ENCODE peak calls at places on chromosomes 7 and 10, in six cellular contexts. G, W, O, V, P and N are unnamed samples. For H3K4me1, the result is how much of the 10 kb centered on the place peaks cover.

GRCh38 chr7:105691692-105692564 is 110.6 kb upstream of the EFCAB10 start:
- DNase-seq in P (no peak), W (peak), V (peak), G (peak), O (peak), N (peak)

GRCh38 chr7:94332571-94332970 is 62.1 kb upstream of the COL1A2 start:
- DNase-seq in O (no peak), G (no peak), P (no peak), V (no peak), W (no peak), N (no peak)

GRCh38 chr7:53245721-53246120 is 210.3 kb downstream of the POM121L12 start:
- DNase-seq in G (no peak), P (no peak), O (no peak), V (no peak), W (no peak), N (no peak)

GRCh38 chr7:118328505-118329211 is 104.2 kb downstream of the ANKRD7 start:
- DNase-seq in G (no peak), W (no peak), O (no peak), V (no peak), P (no peak), N (no peak)

GRCh38 chr10:29590598-29591415 is 44.0 kb downstream of the SVIL start:
- DNase-seq in V (no peak), P (peak), G (no peak), W (no peak), O (no peak), N (no peak)

GRCh38 chr7:42527004-42527403 is 290.0 kb upstream of the GLI3 start:
- DNase-seq in O (no peak), W (no peak), V (no peak), P (no peak), G (no peak), N (no peak)

GRCh38 chr10:34821587-34822585 is 6.8 kb upstream of the PARD3 start:
- DNase-seq in G (no peak), P (no peak), W (no peak), O (no peak), V (no peak), N (no peak)

GRCh38 chr7:134612197-134612596 is 34.5 kb upstream of the BPGM start:
- DNase-seq in V (no peak), G (no peak), P (no peak), W (no peak), O (no peak), N (no peak)

GRCh38 chr7:47627580-47628283 is 45.8 kb upstream of the TNS3 start:
- DNase-seq in V (no peak), W (no peak), O (no peak), P (no peak), G (no peak), N (no peak)

GRCh38 chr7:1985071-1985470 is 247.7 kb downstream of the MAD1L1 start:
- DNase-seq in O (no peak), V (peak), P (no peak), W (no peak), G (no peak), N (no peak)

GRCh38 chr10:23095966-23096813 is 811 bp downstream of the MSRB2 start:
- DNase-seq in O (peak), G (peak), W (peak), V (peak), P (no peak), N (peak)

GRCh38 chr10:23094786-23095403 is 484 bp upstream of the MSRB2 start:
- DNase-seq in O (no peak), P (no peak), G (no peak), W (no peak), V (no peak), N (no peak)

GRCh38 chr10:23096814-23097549 is 1.6 kb downstream of the MSRB2 start:
- DNase-seq in V (no peak), P (no peak), W (no peak), O (peak), G (peak), N (no peak)

GRCh38 chr10:23099079-23099478 is 3.7 kb downstream of the MSRB2 start:
- DNase-seq in O (no peak), G (no peak), V (no peak), P (no peak), W (no peak), N (no peak)

GRCh38 chr10:23095404-23095965 is at the start of gene MSRB2:
- DNase-seq in G (peak), P (peak), W (peak), O (peak), V (peak), N (peak)
- TF ChIP-seq POLR2A in G (peak), P (peak), W (peak), O (peak), V (no peak), N (peak)

DNA sequence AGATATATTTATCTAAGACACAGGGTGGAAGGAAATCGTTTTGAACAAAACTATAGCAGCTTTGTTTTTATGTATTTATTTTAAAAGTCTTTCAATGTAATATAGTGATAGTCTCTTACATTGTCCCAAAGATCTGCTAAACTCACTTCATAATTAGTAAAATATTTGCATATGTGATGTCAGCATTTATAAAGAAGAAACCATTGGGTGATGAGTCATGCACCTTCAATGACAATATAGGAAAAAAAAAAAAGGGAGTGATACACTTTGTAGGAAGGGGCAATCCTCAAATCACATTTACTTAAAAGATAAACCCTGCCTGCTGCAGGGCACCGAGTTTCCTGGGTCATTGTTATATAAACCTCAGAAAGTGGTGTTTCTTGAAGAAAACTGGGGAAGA is 112.4 kb upstream of the SEMA3C start:
- DNase-seq in G (no peak), P (no peak), O (no peak), V (no peak), W (no peak), N (no peak)
- TF ChIP-seq CTCF in G (no peak), P (no peak), O (no peak), V (no peak), W (no peak), N (no peak)

DNA sequence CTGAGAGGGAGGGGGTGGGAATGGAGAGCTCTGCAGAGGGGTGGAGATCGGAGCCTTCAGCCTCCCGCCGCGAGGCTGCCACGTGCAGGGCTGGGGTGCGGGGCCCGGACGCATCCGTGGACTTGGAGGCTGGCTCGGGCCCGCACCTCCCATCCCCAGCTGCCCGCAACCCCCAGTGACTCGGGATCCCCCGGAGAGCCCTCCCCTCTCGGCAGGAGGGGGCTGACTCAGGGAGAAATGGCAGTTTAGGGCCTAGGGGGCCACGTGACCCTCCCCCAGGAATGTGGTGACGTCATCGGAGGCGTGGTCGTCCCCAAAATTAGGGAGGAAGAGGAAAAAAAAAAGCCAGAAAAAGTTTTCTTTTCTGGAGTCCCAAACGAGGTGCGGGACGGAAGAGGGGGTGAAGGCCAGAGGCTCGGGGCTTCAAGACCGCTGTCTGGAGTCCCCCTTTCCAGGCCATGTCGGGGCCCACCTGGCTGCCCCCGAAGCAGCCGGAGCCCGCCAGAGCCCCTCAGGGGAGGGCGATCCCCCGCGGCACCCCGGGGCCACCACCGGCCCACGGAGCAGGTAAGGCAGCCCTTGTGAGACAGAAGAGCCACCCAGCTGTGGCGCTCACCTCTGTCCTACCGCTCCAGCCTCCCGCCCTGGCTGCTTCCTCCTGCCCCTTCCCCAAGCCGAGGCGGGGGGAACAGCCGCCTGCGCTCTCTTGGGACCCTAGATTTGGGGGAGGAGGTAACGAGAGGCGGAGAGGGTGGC is at the start of gene TRIP6:
- DNase-seq in O (peak), V (peak), G (peak), P (peak), W (peak), N (peak)
- H3K4me1 ChIP-seq in O (under half), V (under half), G (under half), P (under half), W (under half), N (under half)

DNA sequence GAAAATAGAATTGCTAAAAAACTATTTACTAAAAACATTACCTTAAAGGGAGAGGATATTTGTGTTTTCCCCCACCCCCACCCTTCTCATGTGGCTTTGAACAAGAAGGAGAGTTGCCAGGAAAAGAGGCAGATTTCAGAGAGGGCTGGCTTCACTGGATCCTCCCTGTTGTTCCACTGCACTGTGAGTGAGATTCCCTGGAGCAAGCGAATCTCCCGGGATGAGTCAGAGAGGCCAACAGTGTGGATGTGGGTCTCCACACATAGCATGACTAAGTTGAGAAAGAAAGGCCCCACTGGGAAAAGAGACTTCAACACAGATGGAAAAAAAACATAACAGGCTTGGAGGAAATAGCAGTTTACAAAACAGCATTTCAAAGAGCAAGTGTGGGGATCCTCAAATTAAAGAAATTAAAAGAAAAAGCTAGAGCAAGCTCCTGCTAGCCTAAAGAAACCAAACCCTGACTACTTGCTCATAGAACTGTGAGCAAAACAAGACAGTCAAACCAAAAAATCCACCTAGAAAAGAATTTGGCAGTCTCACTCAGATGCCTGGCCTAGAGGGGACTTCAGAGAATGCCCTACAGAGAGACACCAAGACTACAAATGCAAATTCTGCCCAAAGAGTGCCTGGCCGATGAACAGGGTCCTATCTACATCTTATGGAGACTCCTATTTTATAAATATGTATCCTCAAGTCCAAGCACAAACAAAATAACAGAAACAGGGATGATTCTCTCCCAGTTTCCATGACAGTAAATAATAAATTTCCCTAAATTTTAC is 3.4 kb downstream of the CAV1 start:
- DNase-seq in V (no peak), P (peak), G (peak), W (no peak), O (peak), N (peak)
- TF ChIP-seq POLR2A in V (no peak), P (no peak), G (no peak), W (no peak), O (no peak), N (no peak)

DNA sequence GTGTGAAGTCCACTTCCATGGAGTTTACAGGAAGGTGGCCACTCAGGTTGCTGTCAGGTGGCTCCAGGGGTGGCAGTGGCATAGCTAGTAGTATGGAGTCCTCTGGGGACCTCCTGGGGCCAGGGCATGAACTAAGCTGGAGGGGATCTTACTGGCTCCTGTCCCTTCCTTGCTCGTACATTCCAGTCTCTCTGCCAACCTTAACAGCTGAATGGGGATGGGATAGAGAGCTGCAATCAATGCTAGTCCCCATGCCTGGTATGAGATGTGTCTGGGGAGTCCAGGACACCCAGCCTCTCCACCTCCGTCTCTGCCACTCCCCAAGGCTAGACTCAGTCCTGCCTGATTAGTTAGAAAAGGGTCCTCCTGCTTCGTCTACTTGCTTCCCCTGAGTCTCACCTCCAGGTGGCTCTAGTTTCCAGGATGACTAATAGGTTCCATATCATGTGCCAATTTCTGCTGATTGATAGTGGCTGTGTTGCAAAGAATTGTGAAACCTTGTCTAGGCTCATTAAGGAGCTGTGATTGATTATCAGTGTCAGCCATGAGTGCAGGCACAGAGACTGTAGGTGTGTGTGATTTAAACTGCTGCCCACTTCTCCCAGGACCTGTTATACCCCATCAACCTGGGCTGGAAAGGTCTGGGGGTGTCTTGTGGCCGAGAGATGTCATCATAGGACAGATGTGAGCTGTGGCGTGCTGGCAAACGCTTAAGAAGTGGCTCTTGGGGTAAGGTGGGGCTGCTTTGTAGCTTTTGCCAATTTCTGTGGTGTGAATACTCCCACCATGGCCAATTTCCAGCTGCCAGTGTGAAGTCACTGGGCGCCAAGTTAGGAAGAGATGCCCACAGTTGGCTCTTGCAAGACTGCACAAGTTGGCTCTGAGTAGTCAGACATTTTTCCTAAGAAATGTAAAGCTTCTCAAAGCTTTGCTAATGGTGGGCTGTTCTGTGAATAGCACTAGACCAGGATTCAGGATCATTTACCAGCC is 59.8 kb downstream of the COL13A1 start:
- DNase-seq in W (no peak), O (no peak), V (no peak), G (peak), P (peak), N (no peak)
- TF ChIP-seq CTCF in W (no peak), O (no peak), V (no peak), G (no peak), P (peak), N (no peak)